ENCODE peak calls at places on chromosome 11, in five cellular contexts. O is HCT116, C is H9, T is right atrium auricular region, I is stomach. E is an unnamed sample.

GRCh38 chr11:73270089-73270854 is 1.9 kb upstream of the P2RY6 start:
- DNase-seq in O (no peak), C (peak), T (peak), I (peak), E (peak)

GRCh38 chr11:69524291-69524882 is 42.9 kb downstream of the LINC01488 start:
- DNase-seq in O (no peak), C (peak), T (no peak), I (no peak), E (no peak)

GRCh38 chr11:106466441-106467190 is 389.2 kb downstream of the AASDHPPT start:
- DNase-seq in O (no peak), C (no peak), T (no peak), I (no peak), E (no peak)

GRCh38 chr11:130522284-130522961 is 74.0 kb downstream of the ADAMTS15 start:
- DNase-seq in O (peak), C (peak), T (peak), I (peak), E (no peak)

GRCh38 chr11:20156280-20156875 is 3.9 kb downstream of the DBX1 start:
- DNase-seq in O (no peak), C (peak), T (no peak), I (no peak), E (no peak)

GRCh38 chr11:120471131-120471530 is 40.4 kb upstream of the GRIK4 start:
- DNase-seq in O (no peak), C (no peak), T (no peak), I (no peak), E (no peak)

GRCh38 chr11:113131036-113131775 is 170.0 kb downstream of the NCAM1 start:
- DNase-seq in O (no peak), C (no peak), T (no peak), I (no peak), E (no peak)

GRCh38 chr11:985848-986247 is 50.7 kb downstream of the MUC6 start:
- DNase-seq in O (no peak), C (no peak), T (no peak), I (no peak), E (no peak)

GRCh38 chr11:93209476-93209875 is 11.7 kb upstream of the SLC36A4 start:
- DNase-seq in O (no peak), C (no peak), T (no peak), I (no peak), E (no peak)

DNA sequence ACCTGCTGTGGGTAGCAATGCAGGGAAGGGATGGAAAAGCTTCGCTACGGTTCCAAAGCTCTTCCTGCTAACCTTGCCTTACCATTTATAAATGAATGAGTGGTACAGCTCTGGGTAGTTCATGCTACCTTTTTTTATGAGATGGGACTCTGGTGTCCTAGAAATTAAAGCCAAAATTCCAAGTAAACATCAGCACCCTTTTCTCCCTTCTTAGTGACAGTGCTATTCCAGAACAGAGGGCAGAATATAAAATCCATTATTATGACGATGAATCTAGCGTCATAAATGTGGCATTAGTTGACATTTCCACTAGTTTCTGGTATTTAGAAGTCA is 447 bp upstream of the SVIP start:
- DNase-seq in O (no peak), C (no peak), T (no peak), I (no peak), E (no peak)
- TF ChIP-seq CTCF in O (no peak), C (no peak), T (no peak), I (no peak), E (no peak)

GRCh38 chr11:2109541-2110019 is 29.6 kb downstream of the IGF2 start:
- DNase-seq in O (no peak), C (peak), T (no peak), I (no peak), E (no peak)
- TF ChIP-seq CTCF in O (no peak), C (no peak), T (peak), I (no peak), E (no peak)

DNA sequence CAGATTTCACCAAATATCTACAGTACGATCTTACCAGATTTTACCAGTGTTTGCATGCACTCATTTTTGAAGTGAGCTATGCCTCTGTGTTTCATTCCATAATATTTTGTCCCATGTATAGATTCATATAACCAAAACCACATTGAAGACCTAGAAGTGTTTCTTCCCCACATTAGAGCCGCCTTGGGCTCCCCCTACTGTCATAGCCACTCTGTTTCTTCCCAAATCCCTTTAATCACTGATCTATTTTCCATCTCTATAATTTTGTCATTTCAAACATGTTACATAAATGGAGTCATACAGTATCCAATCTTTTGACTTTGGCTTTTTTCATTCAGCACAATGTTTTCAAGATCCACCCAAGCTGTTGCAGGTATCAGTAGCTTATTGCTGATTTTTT is 12.7 kb downstream of the MRGPRX3 start:
- DNase-seq in O (no peak), C (no peak), T (no peak), I (no peak), E (no peak)
- TF ChIP-seq CTCF in O (no peak), C (peak), T (no peak), I (no peak), E (peak)

GRCh38 chr11:45090607-45091006 is 55.8 kb upstream of the PRDM11 start:
- DNase-seq in O (no peak), C (no peak), T (no peak), I (no peak), E (no peak)

GRCh38 chr11:45091563-45092392 is 54.7 kb upstream of the PRDM11 start:
- DNase-seq in O (no peak), C (peak), T (no peak), I (no peak), E (no peak)

GRCh38 chr11:45087761-45088160 is 58.7 kb upstream of the PRDM11 start:
- DNase-seq in O (no peak), C (no peak), T (no peak), I (no peak), E (no peak)

GRCh38 chr11:45089251-45089650 is 57.2 kb upstream of the PRDM11 start:
- DNase-seq in O (no peak), C (no peak), T (peak), I (peak), E (no peak)

DNA sequence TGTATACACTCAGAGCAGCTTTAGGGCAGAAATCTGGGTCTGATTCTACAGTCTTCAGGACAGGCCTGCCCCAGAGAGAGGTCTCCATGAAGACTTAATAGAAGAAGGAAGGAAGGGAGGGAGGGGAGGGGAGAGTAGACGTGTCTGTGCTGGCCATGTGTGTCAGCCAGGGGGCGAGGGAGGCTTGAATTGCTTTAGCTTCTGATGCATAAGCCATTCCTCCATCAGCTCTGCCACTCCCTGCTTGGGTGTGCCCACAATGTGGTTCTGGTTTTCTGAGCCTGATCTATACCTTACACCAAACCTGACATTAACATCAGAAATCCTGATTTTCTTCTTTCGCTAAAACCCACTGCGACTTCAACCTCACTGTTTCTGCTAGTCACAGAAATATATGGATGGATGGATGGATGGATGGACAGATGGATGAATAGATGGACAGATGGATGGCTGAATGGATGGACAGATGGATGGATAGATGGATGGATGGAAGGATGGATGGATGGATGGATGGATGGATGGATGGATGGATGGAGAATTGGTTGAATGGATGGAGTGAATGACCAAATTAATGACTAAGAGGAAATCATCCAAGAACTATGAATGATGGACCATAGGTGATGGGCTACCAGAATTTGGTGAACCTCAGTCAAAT is 56.5 kb upstream of the PRDM11 start:
- DNase-seq in O (no peak), C (peak), T (no peak), I (no peak), E (no peak)
- TF ChIP-seq CTCF in O (no peak), C (peak), T (peak), I (no peak), E (peak)

DNA sequence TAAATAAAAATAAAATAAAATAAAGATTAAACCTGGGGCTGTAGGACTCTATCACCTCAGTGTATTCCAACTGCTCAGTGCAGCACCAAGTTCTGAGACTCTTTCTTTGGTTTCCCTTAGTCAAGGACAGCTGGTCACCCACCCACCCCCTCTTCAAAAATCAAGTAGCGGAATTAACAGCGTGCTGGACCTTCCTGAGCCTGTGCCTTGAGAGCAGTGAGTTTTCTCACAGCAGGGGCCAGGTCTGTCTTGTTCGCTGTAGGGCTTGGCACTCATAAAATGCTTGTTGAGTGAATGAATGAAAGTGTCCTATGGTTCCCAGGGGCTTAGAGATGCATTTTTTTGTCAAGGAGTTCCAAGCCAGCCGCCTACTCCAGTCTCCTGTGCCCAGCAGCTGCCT is 2.9 kb upstream of the ALX4 start:
- DNase-seq in O (no peak), C (no peak), T (no peak), I (no peak), E (no peak)
- TF ChIP-seq CTCF in O (no peak), C (no peak), T (no peak), I (no peak), E (no peak)